ENCODE peak calls at places on chromosomes 6 and 20, in six cellular contexts. P, R, C, N, V and F are unnamed samples.

GRCh38 chr6:85396159-85396808 is 53.6 kb upstream of the NT5E start:
- DNase-seq in V (no peak), N (no peak), P (no peak), C (no peak), R (no peak), F (no peak)

GRCh38 chr6:159074120-159074684 is 29.4 kb upstream of the TAGAP start:
- DNase-seq in P (peak), C (peak), R (no peak), N (peak), V (peak), F (no peak)

GRCh38 chr6:43698584-43699349 is 11.2 kb upstream of the MRPS18A start:
- DNase-seq in P (no peak), V (no peak), R (peak), N (no peak), C (no peak), F (no peak)

GRCh38 chr6:17138033-17138432 is 36.2 kb downstream of the STMND1 start:
- DNase-seq in P (no peak), N (no peak), V (no peak), C (no peak), R (no peak), F (no peak)

GRCh38 chr20:33002087-33002808 is 2.0 kb downstream of the SUN5 start:
- DNase-seq in C (no peak), R (no peak), N (no peak), V (no peak), P (no peak), F (no peak)

GRCh38 chr20:17936306-17936790 is 32.2 kb downstream of the SNX5 start:
- DNase-seq in N (no peak), P (no peak), V (no peak), C (no peak), R (no peak), F (no peak)

GRCh38 chr20:15708984-15709598 is 864.2 kb downstream of the KIF16B start:
- DNase-seq in P (peak), V (peak), N (no peak), R (no peak), C (no peak), F (peak)

GRCh38 chr6:56708810-56709597 is 66.3 kb upstream of the DST start:
- DNase-seq in R (peak), P (peak), N (no peak), C (no peak), V (peak), F (peak)

GRCh38 chr20:13819885-13820645 is 35.2 kb downstream of the NDUFAF5 start:
- DNase-seq in P (peak), C (no peak), R (peak), V (peak), N (peak), F (peak)

GRCh38 chr20:63161176-63161651 is 54.7 kb downstream of the YTHDF1 start:
- DNase-seq in R (no peak), N (no peak), C (no peak), V (no peak), P (no peak), F (no peak)

GRCh38 chr6:139494376-139495025 is 120.1 kb upstream of the CITED2 start:
- DNase-seq in C (no peak), P (no peak), V (no peak), N (no peak), R (no peak), F (no peak)

GRCh38 chr6:108988291-108988690 is 106.4 kb downstream of the SESN1 start:
- DNase-seq in P (no peak), C (no peak), R (no peak), V (no peak), N (no peak), F (no peak)

GRCh38 chr6:28866342-28867077 is 57.3 kb downstream of the TRIM27 start:
- DNase-seq in N (peak), P (no peak), R (peak), C (no peak), V (peak), F (peak)

GRCh38 chr6:110518281-110518623 is 41.8 kb upstream of the SLC22A16 start:
- DNase-seq in R (no peak), V (peak), C (no peak), N (no peak), P (peak), F (peak)

GRCh38 chr6:119552016-119552415 is 202.5 kb upstream of the MAN1A1 start:
- DNase-seq in N (no peak), C (no peak), R (no peak), P (no peak), V (no peak), F (no peak)

GRCh38 chr6:167826230-167827061 is at the start of gene AFDN:
- DNase-seq in R (no peak), V (peak), C (peak), N (peak), P (peak), F (peak)

GRCh38 chr6:106181664-106182418 is 95.7 kb downstream of the PRDM1 start:
- DNase-seq in P (no peak), N (no peak), R (peak), V (no peak), C (no peak), F (no peak)

GRCh38 chr6:116073765-116074450 is 13.2 kb upstream of the FRK start:
- DNase-seq in R (peak), C (no peak), P (no peak), V (no peak), N (no peak), F (no peak)

GRCh38 chr20:1881240-1881835 is 13.9 kb upstream of the SIRPA start:
- DNase-seq in R (no peak), V (no peak), P (no peak), C (peak), N (no peak), F (no peak)